ENCODE peak calls at places on chromosomes 1 and 21, in nine cellular contexts. F, M, E, P, V, I, Z, T and C are unnamed samples.

GRCh38 chr1:218556016-218556415 is 210.9 kb downstream of the TGFB2 start:
- DNase-seq in F (no peak), M (no peak), E (no peak), P (no peak), V (no peak), I (no peak), Z (no peak), T (no peak), C (no peak)

GRCh38 chr1:225534135-225534534 is 106.3 kb upstream of the LBR start:
- DNase-seq in F (no peak), M (no peak), E (no peak), P (no peak), V (no peak), I (no peak), Z (no peak), T (no peak), C (no peak)

GRCh38 chr1:160400284-160400645 is at the start of gene VANGL2:
- DNase-seq in F (peak), M (peak), E (peak), P (peak), V (peak), I (no peak), Z (peak), T (no peak), C (no peak)

GRCh38 chr1:67647036-67647798 is 37.8 kb upstream of the GADD45A start:
- DNase-seq in F (no peak), M (no peak), E (no peak), P (no peak), V (no peak), I (peak), Z (no peak), T (no peak), C (no peak)

GRCh38 chr1:240337795-240338194 is 246.1 kb downstream of the FMN2 start:
- DNase-seq in F (peak), M (no peak), E (no peak), P (no peak), V (no peak), I (no peak), Z (no peak), T (no peak), C (no peak)

GRCh38 chr1:226185153-226186036 is 1.1 kb downstream of the ACBD3 start:
- DNase-seq in F (peak), M (no peak), E (no peak), P (no peak), V (no peak), I (peak), Z (no peak), T (no peak), C (no peak)

GRCh38 chr1:67097305-67097704 is 37.5 kb downstream of the C1orf141 start:
- DNase-seq in F (no peak), M (no peak), E (no peak), P (no peak), V (no peak), I (no peak), Z (no peak), T (no peak), C (no peak)

GRCh38 chr1:97337250-97338030 is 583.4 kb downstream of the DPYD start:
- DNase-seq in F (no peak), M (no peak), E (no peak), P (no peak), V (no peak), I (peak), Z (no peak), T (no peak), C (no peak)

GRCh38 chr1:214657299-214657698 is 54.3 kb downstream of the CENPF start:
- DNase-seq in F (no peak), M (no peak), E (no peak), P (no peak), V (no peak), I (no peak), Z (no peak), T (no peak), C (no peak)

GRCh38 chr1:79554620-79555160 is 548.2 kb upstream of the ADGRL4 start:
- DNase-seq in F (no peak), M (no peak), E (no peak), P (no peak), V (no peak), I (no peak), Z (no peak), T (no peak), C (no peak)

GRCh38 chr1:12111741-12112140 is 48.6 kb downstream of the TNFRSF8 start:
- DNase-seq in F (no peak), M (no peak), E (no peak), P (no peak), V (no peak), I (no peak), Z (no peak), T (no peak), C (no peak)

GRCh38 chr1:171798760-171799159 is 17.3 kb downstream of the METTL13 start:
- DNase-seq in F (no peak), M (no peak), E (no peak), P (no peak), V (no peak), I (no peak), Z (no peak), T (no peak), C (no peak)

GRCh38 chr1:102776074-102776473 is 332.2 kb downstream of the COL11A1 start:
- DNase-seq in F (no peak), M (no peak), E (no peak), P (no peak), V (no peak), I (no peak), Z (no peak), T (no peak), C (no peak)

GRCh38 chr1:100343897-100344296 is 8.4 kb upstream of the CDC14A start:
- DNase-seq in F (no peak), M (no peak), E (no peak), P (no peak), V (no peak), I (peak), Z (no peak), T (no peak), C (no peak)

GRCh38 chr1:86429830-86430229 is 5.9 kb downstream of the CLCA2 start:
- DNase-seq in F (peak), M (no peak), E (no peak), P (peak), V (peak), I (peak), Z (peak), T (no peak), C (peak)

GRCh38 chr1:231592809-231593208 is 33.8 kb upstream of the DISC1 start:
- DNase-seq in F (no peak), M (no peak), E (no peak), P (no peak), V (no peak), I (no peak), Z (no peak), T (no peak), C (no peak)

GRCh38 chr21:45640888-45641479 is 2.5 kb upstream of the PCBP3 start:
- DNase-seq in F (peak), M (peak), E (peak), P (no peak), V (no peak), I (no peak), Z (no peak), T (no peak), C (no peak)

GRCh38 chr1:181140891-181141290 is 52.4 kb downstream of the IER5 start:
- DNase-seq in F (no peak), M (no peak), E (no peak), P (no peak), V (no peak), I (no peak), Z (no peak), T (no peak), C (no peak)

GRCh38 chr1:107739651-107740050 is 225.3 kb downstream of the VAV3 start:
- DNase-seq in F (no peak), M (no peak), E (no peak), P (no peak), V (no peak), I (no peak), Z (no peak), T (no peak), C (no peak)
- TF ChIP-seq CTCF in F (no peak), M (no peak), E (no peak), P (no peak), V (no peak), I (no peak), Z (peak), T (no peak), C (no peak)

GRCh38 chr1:44354268-44354839 is 703 bp downstream of the ERI3 start:
- DNase-seq in F (peak), M (no peak), E (no peak), P (no peak), V (no peak), I (peak), Z (no peak), T (no peak), C (no peak)

GRCh38 chr1:44357710-44358109 is 2.7 kb upstream of the ERI3 start:
- DNase-seq in F (no peak), M (no peak), E (no peak), P (no peak), V (no peak), I (no peak), Z (no peak), T (no peak), C (no peak)

GRCh38 chr1:44359234-44359937 is 4.3 kb upstream of the ERI3 start:
- DNase-seq in F (no peak), M (no peak), E (no peak), P (no peak), V (no peak), I (no peak), Z (no peak), T (no peak), C (no peak)

GRCh38 chr1:44354840-44355581 is at the start of gene ERI3:
- DNase-seq in F (peak), M (peak), E (peak), P (peak), V (peak), I (peak), Z (peak), T (peak), C (peak)

GRCh38 chr1:44355582-44356305 is 687 bp upstream of the ERI3 start:
- DNase-seq in F (no peak), M (no peak), E (no peak), P (no peak), V (no peak), I (no peak), Z (no peak), T (no peak), C (no peak)
- H3K4me3 ChIP-seq in F (peak), M (no peak), E (peak), P (peak), V (peak), I (peak), Z (peak), T (peak), C (peak)

GRCh38 chr1:8902765-8903164 is 24.3 kb upstream of the ENO1 start:
- DNase-seq in F (no peak), M (no peak), E (no peak), P (no peak), V (no peak), I (no peak), Z (no peak), T (no peak), C (no peak)
- TF ChIP-seq CTCF in F (peak), M (no peak), E (no peak), P (no peak), V (no peak), I (no peak), Z (no peak), T (peak), C (no peak)

DNA sequence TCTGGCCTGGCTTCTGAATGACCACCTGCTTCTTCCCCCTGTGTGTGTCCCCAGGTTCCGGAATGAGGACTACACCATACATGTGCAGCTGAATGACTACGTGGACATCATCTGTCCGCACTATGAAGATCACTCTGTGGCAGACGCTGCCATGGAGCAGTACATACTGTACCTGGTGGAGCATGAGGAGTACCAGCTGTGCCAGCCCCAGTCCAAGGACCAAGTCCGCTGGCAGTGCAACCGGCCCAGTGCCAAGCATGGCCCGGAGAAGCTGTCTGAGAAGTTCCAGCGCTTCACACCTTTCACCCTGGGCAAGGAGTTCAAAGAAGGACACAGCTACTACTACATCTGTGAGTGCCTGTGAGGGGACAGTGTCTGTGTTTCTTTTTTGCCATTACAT is 3.6 kb downstream of the EFNA1 start:
- DNase-seq in F (no peak), M (no peak), E (peak), P (no peak), V (no peak), I (no peak), Z (no peak), T (no peak), C (no peak)
- H3K4me3 ChIP-seq in F (no peak), M (no peak), E (peak), P (no peak), V (peak), I (peak), Z (no peak), T (peak), C (no peak)

GRCh38 chr1:228734881-228735801 is at the start of gene RHOU:
- DNase-seq in F (no peak), M (peak), E (peak), P (peak), V (peak), I (peak), Z (peak), T (no peak), C (no peak)
- TF ChIP-seq CTCF in F (peak), M (peak), E (peak), P (peak), V (peak), I (peak), Z (no peak), T (peak), C (peak)